ENCODE peak calls at places on chromosomes 1 and 21, in four cellular contexts. T, Q, P and H are unnamed samples.

GRCh38 chr1:86016076-86016746 is 140.4 kb downstream of the COL24A1 start:
- DNase-seq in T (no peak), Q (no peak), P (no peak), H (no peak)

GRCh38 chr1:67850611-67851075 is 17.4 kb upstream of the GNG12 start:
- DNase-seq in T (peak), Q (no peak), P (no peak), H (peak)

GRCh38 chr1:56676571-56677035 is 31.5 kb downstream of the PRKAA2 start:
- DNase-seq in T (no peak), Q (no peak), P (no peak), H (no peak)

GRCh38 chr1:228917342-228917741 is 182.1 kb downstream of the RHOU start:
- DNase-seq in T (no peak), Q (no peak), P (no peak), H (no peak)

GRCh38 chr1:153217212-153217611 is at the start of gene PRR9:
- DNase-seq in T (no peak), Q (no peak), P (no peak), H (no peak)

GRCh38 chr21:44444286-44444931 is 10.9 kb upstream of the LRRC3 start:
- DNase-seq in T (no peak), Q (no peak), P (no peak), H (no peak)

GRCh38 chr1:15159166-15159555 is 5.6 kb downstream of the TMEM51 start:
- DNase-seq in T (no peak), Q (no peak), P (no peak), H (no peak)

GRCh38 chr1:157984469-157984868 is 9.0 kb upstream of the KIRREL1 start:
- DNase-seq in T (no peak), Q (no peak), P (no peak), H (no peak)

GRCh38 chr1:205812878-205813754 is at the start of gene SLC41A1:
- DNase-seq in T (peak), Q (peak), P (peak), H (peak)

GRCh38 chr1:160169553-160170399 is 18.4 kb downstream of the ATP1A4 start:
- DNase-seq in T (no peak), Q (no peak), P (no peak), H (no peak)

GRCh38 chr1:165645654-165646366 is 14.8 kb downstream of the MGST3 start:
- DNase-seq in T (peak), Q (no peak), P (no peak), H (no peak)

GRCh38 chr1:172764378-172764777 is 105.5 kb downstream of the FASLG start:
- DNase-seq in T (no peak), Q (no peak), P (no peak), H (no peak)

GRCh38 chr1:177660188-177660587 is 309.7 kb downstream of the SEC16B start:
- DNase-seq in T (no peak), Q (no peak), P (no peak), H (no peak)